ENCODE peak calls at places on chromosomes 16 and 17, in four cellular contexts. Z, N, D and H are unnamed samples. For H3K4me1, the result is how much of the 10 kb centered on the place peaks cover.

GRCh38 chr17:64159051-64159590 is 29.2 kb upstream of the ERN1 start:
- DNase-seq in Z (no peak), N (no peak), D (no peak), H (no peak)

GRCh38 chr17:49107211-49107557 is 25.4 kb upstream of the B4GALNT2 start:
- DNase-seq in Z (no peak), N (no peak), D (no peak), H (no peak)

GRCh38 chr16:27547134-27547533 is 2.6 kb downstream of the GTF3C1 start:
- DNase-seq in Z (no peak), N (no peak), D (no peak), H (peak)

GRCh38 chr16:11313493-11314308 is 31.6 kb upstream of the RMI2 start:
- DNase-seq in Z (no peak), N (no peak), D (no peak), H (no peak)

GRCh38 chr17:27526603-27527002 is 70.4 kb downstream of the KSR1 start:
- DNase-seq in Z (no peak), N (peak), D (peak), H (peak)

GRCh38 chr17:31699281-31699680 is 159.8 kb downstream of the COPRS start:
- DNase-seq in Z (no peak), N (no peak), D (no peak), H (no peak)

GRCh38 chr17:64974750-64975317 is 55.6 kb upstream of the LRRC37A3 start:
- DNase-seq in Z (no peak), N (no peak), D (no peak), H (no peak)

GRCh38 chr17:69869667-69870066 is 205.4 kb upstream of the KCNJ16 start:
- DNase-seq in Z (no peak), N (no peak), D (no peak), H (no peak)

GRCh38 chr17:608911-609882 is 105.4 kb downstream of the VPS53 start:
- DNase-seq in Z (no peak), N (no peak), D (no peak), H (no peak)

GRCh38 chr17:10117581-10118001 is 80.8 kb downstream of the GAS7 start:
- DNase-seq in Z (no peak), N (no peak), D (no peak), H (no peak)
- H3K4me1 ChIP-seq in Z (half or more), N (half or more), D (under half), H (under half)

GRCh38 chr17:4565209-4566141 is 5.1 kb upstream of the GGT6 start:
- DNase-seq in Z (no peak), N (peak), D (peak), H (peak)
- H3K4me1 ChIP-seq in Z (under half), N (under half), D (under half), H (under half)

GRCh38 chr17:45370949-45371413 is 54.2 kb upstream of the MAP3K14 start:
- DNase-seq in Z (no peak), N (no peak), D (peak), H (no peak)
- H3K4me1 ChIP-seq in Z (under half), N (under half), D (half or more), H (under half)

GRCh38 chr17:82096709-82097186 is 1.3 kb downstream of the FASN start:
- DNase-seq in Z (no peak), N (no peak), D (no peak), H (no peak)
- H3K4me1 ChIP-seq in Z (under half), N (under half), D (under half), H (under half)